ENCODE peak calls at places on chromosomes 13 and 19, in five cellular contexts. N is HCT116, S is K562, F is GM12878, Z is HepG2. P is an unnamed sample.

GRCh38 chr13:29713841-29714240 is 118.4 kb upstream of the SLC7A1 start:
- DNase-seq in N (peak), S (peak), F (no peak), Z (no peak), P (no peak)

GRCh38 chr13:106455777-106456176 is 79.7 kb downstream of the EFNB2 start:
- DNase-seq in N (no peak), S (no peak), F (no peak), Z (no peak), P (no peak)

GRCh38 chr13:58051807-58052375 is 420.3 kb downstream of the PCDH17 start:
- DNase-seq in N (no peak), S (no peak), F (no peak), Z (no peak), P (no peak)

GRCh38 chr19:18348171-18348570 is 7.8 kb downstream of the PGPEP1 start:
- DNase-seq in N (no peak), S (no peak), F (no peak), Z (no peak), P (no peak)

GRCh38 chr13:29859971-29860370 is 9.6 kb upstream of the UBL3 start:
- DNase-seq in N (no peak), S (no peak), F (no peak), Z (no peak), P (no peak)

GRCh38 chr19:14497347-14497921 is 1.5 kb upstream of the GIPC1 start:
- DNase-seq in N (no peak), S (no peak), F (no peak), Z (peak), P (no peak)

GRCh38 chr13:23384111-23384510 is 49.4 kb downstream of the SACS start:
- DNase-seq in N (no peak), S (no peak), F (peak), Z (no peak), P (no peak)

GRCh38 chr13:113840541-113841354 is 23.1 kb downstream of the GAS6 start:
- DNase-seq in N (no peak), S (no peak), F (no peak), Z (no peak), P (no peak)

GRCh38 chr13:111895896-111896821 is 170.8 kb upstream of the SOX1 start:
- DNase-seq in N (no peak), S (no peak), F (no peak), Z (no peak), P (peak)

GRCh38 chr13:34591801-34592454 is 350.1 kb upstream of the NBEA start:
- DNase-seq in N (no peak), S (no peak), F (no peak), Z (no peak), P (no peak)
- TF ChIP-seq SRF in N (no peak), S (no peak), F (no peak), Z (no peak), P (no peak)

DNA sequence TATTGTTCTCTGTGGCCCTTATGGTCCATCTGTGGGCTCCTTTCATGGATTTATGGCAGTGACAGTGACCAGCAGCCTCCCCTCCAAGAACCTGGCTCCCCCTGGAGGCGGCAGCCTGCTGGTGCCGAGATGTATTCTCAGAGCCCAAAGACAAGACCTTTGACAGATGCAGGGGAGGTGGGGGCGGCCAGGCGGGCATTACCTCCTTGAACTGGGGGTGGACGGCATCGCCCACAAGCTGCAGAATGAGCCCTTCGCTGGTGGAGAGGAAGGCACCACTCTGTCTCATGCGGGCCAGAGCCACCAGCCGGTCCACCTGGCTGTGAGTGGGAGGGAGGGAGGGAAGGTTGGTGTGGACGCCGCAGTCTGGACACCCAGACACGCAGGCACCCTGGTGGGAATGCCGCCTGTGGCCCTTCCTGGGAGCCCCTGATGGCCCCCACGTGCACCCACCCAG is 6.6 kb downstream of the ISOC2 start:
- DNase-seq in N (no peak), S (no peak), F (no peak), Z (peak), P (no peak)
- TF ChIP-seq SRF in N (no peak), S (no peak), F (no peak), Z (no peak), P (no peak)

GRCh38 chr19:55646889-55647731 is 902 bp upstream of the CCDC106 start:
- DNase-seq in N (no peak), S (no peak), F (no peak), Z (no peak), P (no peak)

GRCh38 chr19:55649579-55650557 is 1.9 kb downstream of the CCDC106 start:
- DNase-seq in N (no peak), S (no peak), F (no peak), Z (no peak), P (no peak)

GRCh38 chr19:55645512-55645881 is 2.0 kb downstream of the ZNF581 start:
- DNase-seq in N (no peak), S (no peak), F (no peak), Z (no peak), P (no peak)

GRCh38 chr19:55648657-55649578 is 906 bp downstream of the CCDC106 start:
- DNase-seq in N (no peak), S (peak), F (no peak), Z (no peak), P (no peak)

GRCh38 chr19:55647732-55648656 is at the start of gene CCDC106:
- DNase-seq in N (no peak), S (peak), F (no peak), Z (peak), P (peak)
- TF ChIP-seq SRF in N (no peak), S (peak), F (no peak), Z (no peak), P (no peak)

GRCh38 chr19:28436320-28436719 is 776.6 kb downstream of the UQCRFS1 start:
- DNase-seq in N (no peak), S (no peak), F (no peak), Z (no peak), P (no peak)
- TF ChIP-seq SRF in N (no peak), S (no peak), F (no peak), Z (no peak), P (no peak)

GRCh38 chr19:16446108-16447014 is 25.4 kb downstream of the EPS15L1 start:
- DNase-seq in N (no peak), S (no peak), F (peak), Z (no peak), P (no peak)

GRCh38 chr19:16449330-16449961 is 22.3 kb downstream of the EPS15L1 start:
- DNase-seq in N (no peak), S (no peak), F (peak), Z (no peak), P (no peak)

GRCh38 chr19:16445238-16446107 is 26.3 kb downstream of the EPS15L1 start:
- DNase-seq in N (no peak), S (no peak), F (peak), Z (peak), P (no peak)

GRCh38 chr19:16444273-16444597 is 27.5 kb downstream of the EPS15L1 start:
- DNase-seq in N (no peak), S (no peak), F (no peak), Z (no peak), P (no peak)

GRCh38 chr19:16447015-16447384 is 24.8 kb downstream of the EPS15L1 start:
- DNase-seq in N (no peak), S (peak), F (peak), Z (peak), P (no peak)
- TF ChIP-seq SRF in N (no peak), S (peak), F (no peak), Z (no peak), P (no peak)

P was measured in H1.